ENCODE peak calls at places on chromosomes 11 and 22, in seven cellular contexts. Z, Q, R, G, T, D and N are unnamed samples.

GRCh38 chr11:73645972-73646631 is at the start of gene PLEKHB1:
- DNase-seq in Z (no peak), Q (no peak), R (peak; percentile 57), G (no peak), T (peak; percentile 52), D (no peak), N (no peak)

GRCh38 chr11:342328-342727 is 21.7 kb upstream of the IFITM3 start:
- DNase-seq in Z (no peak), Q (no peak), R (no peak), G (no peak), T (no peak), D (no peak), N (no peak)

GRCh38 chr11:111911563-111912401 is at the start of gene CRYAB:
- DNase-seq in Z (no peak), Q (peak; percentile 36), R (peak; percentile 16), G (no peak), T (peak; percentile 74), D (no peak), N (no peak)

GRCh38 chr11:61814958-61815789 is 1.6 kb downstream of the FADS1 start:
- DNase-seq in Z (no peak), Q (peak; percentile 79), R (peak; percentile 97), G (peak; percentile 68), T (peak; percentile 98), D (peak; percentile 94), N (peak; percentile 86)

GRCh38 chr11:94175545-94175944 is 46.9 kb downstream of the PANX1 start:
- DNase-seq in Z (no peak), Q (no peak), R (no peak), G (no peak), T (no peak), D (no peak), N (no peak)

GRCh38 chr11:125517116-125517804 is 21.2 kb upstream of the FEZ1 start:
- DNase-seq in Z (no peak), Q (no peak), R (peak; percentile 73), G (no peak), T (peak; percentile 90), D (peak; percentile 71), N (no peak)

GRCh38 chr11:118290923-118291322 is 13.6 kb upstream of the CD3E start:
- DNase-seq in Z (no peak), Q (no peak), R (no peak), G (peak; percentile 36), T (peak; percentile 32), D (no peak), N (no peak)

GRCh38 chr11:1682225-1682901 is 14.6 kb upstream of the KRTAP5-6 start:
- DNase-seq in Z (no peak), Q (no peak), R (no peak), G (no peak), T (peak; percentile 39), D (no peak), N (no peak)

GRCh38 chr22:25700996-25701815 is 40.8 kb upstream of the MYO18B start:
- DNase-seq in Z (no peak), Q (peak; percentile 47), R (no peak), G (no peak), T (no peak), D (no peak), N (no peak)

GRCh38 chr22:30212363-30212995 is 34.1 kb downstream of the LIF start:
- DNase-seq in Z (no peak), Q (peak; percentile 46), R (no peak), G (no peak), T (no peak), D (no peak), N (no peak)

GRCh38 chr11:3119141-3119821 is 45.8 kb downstream of the OSBPL5 start:
- DNase-seq in Z (no peak), Q (no peak), R (no peak), G (no peak), T (no peak), D (no peak), N (no peak)

GRCh38 chr11:57499413-57499982 is 16.0 kb downstream of the SLC43A1 start:
- DNase-seq in Z (no peak), Q (peak; percentile 51), R (peak; percentile 99), G (peak; percentile 66), T (peak; percentile 97), D (peak; percentile 88), N (peak; percentile 62)

GRCh38 chr11:100727410-100727809 is 40.3 kb downstream of the ARHGAP42 start:
- DNase-seq in Z (no peak), Q (no peak), R (no peak), G (no peak), T (no peak), D (no peak), N (no peak)

GRCh38 chr11:135008001-135008405 is 596.0 kb upstream of the B3GAT1 start:
- DNase-seq in Z (no peak), Q (no peak), R (no peak), G (no peak), T (peak; percentile 91), D (no peak), N (no peak)

GRCh38 chr11:65899356-65900124 is 648 bp downstream of the FOSL1 start:
- DNase-seq in Z (no peak), Q (no peak), R (peak; percentile 48), G (peak; percentile 85), T (peak; percentile 70), D (no peak), N (no peak)

GRCh38 chr22:38262051-38262795 is 10.6 kb downstream of the TMEM184B start:
- DNase-seq in Z (no peak), Q (no peak), R (no peak), G (peak; percentile 55), T (peak; percentile 39), D (no peak), N (no peak)

GRCh38 chr11:46075928-46076327 is 45.3 kb downstream of the PHF21A start:
- DNase-seq in Z (no peak), Q (no peak), R (no peak), G (no peak), T (no peak), D (no peak), N (no peak)

GRCh38 chr11:114072978-114073377 is 13.5 kb downstream of the ZBTB16 start:
- DNase-seq in Z (no peak), Q (no peak), R (no peak), G (no peak), T (no peak), D (no peak), N (no peak)